ENCODE peak calls at places on chromosomes 1 and 21, in eight cellular contexts. One of them, this sample, is unnamed.
A peak's percentile ranks its signal among the peaks of the same experiment; 100 is the strongest.

GRCh38 chr1:55428944-55429931 is 214.1 kb upstream of the USP24 start:
- DNase-seq in T-helper 1 cell: no peak
- DNase-seq in MCF 10A: peak; percentile 92
- DNase-seq in Right ventricle myocardium superior: no peak
- DNase-seq in iPS-NIHi11: peak; percentile 49
- DNase-seq in activated CD4-positive, alpha-beta T cell treated with anti-CD3 and anti-CD28 coated beads, Interleukin-2, amount 10 ng/mL, durations not matched to agents 7 days and 5 days: no peak
- DNase-seq in stimulated activated naive CD8-positive, alpha-beta T cell treated with anti-CD3 and anti-CD28 coated beads, Interleukin-15, Interleukin-2, amounts not matched to agents 100 U/mL and 50 U/mL, for 24 hours: no peak
- DNase-seq in hippocampal formation: no peak
- DNase-seq in this sample: peak; percentile 99

GRCh38 chr1:93980881-93981280 is 71.7 kb upstream of the GCLM start:
- DNase-seq in stimulated activated naive CD8-positive, alpha-beta T cell treated with anti-CD3 and anti-CD28 coated beads, Interleukin-15, Interleukin-2, amounts not matched to agents 100 U/mL and 50 U/mL, for 24 hours: no peak
- DNase-seq in iPS-NIHi11: no peak
- DNase-seq in MCF 10A: no peak
- DNase-seq in Right ventricle myocardium superior: no peak
- DNase-seq in activated CD4-positive, alpha-beta T cell treated with anti-CD3 and anti-CD28 coated beads, Interleukin-2, amount 10 ng/mL, durations not matched to agents 7 days and 5 days: no peak
- DNase-seq in T-helper 1 cell: no peak
- DNase-seq in hippocampal formation: no peak
- DNase-seq in this sample: peak; percentile 44

GRCh38 chr1:183580281-183580682 is 10.0 kb downstream of the NCF2 start:
- DNase-seq in T-helper 1 cell: no peak
- DNase-seq in iPS-NIHi11: peak; percentile 75
- DNase-seq in stimulated activated naive CD8-positive, alpha-beta T cell treated with anti-CD3 and anti-CD28 coated beads, Interleukin-15, Interleukin-2, amounts not matched to agents 100 U/mL and 50 U/mL, for 24 hours: peak; percentile 13
- DNase-seq in Right ventricle myocardium superior: no peak
- DNase-seq in MCF 10A: peak; percentile 50
- DNase-seq in hippocampal formation: peak; percentile 18
- DNase-seq in activated CD4-positive, alpha-beta T cell treated with anti-CD3 and anti-CD28 coated beads, Interleukin-2, amount 10 ng/mL, durations not matched to agents 7 days and 5 days: peak; percentile 33
- DNase-seq in this sample: no peak

GRCh38 chr1:203148127-203148526 is 20.6 kb downstream of the ADORA1 start:
- DNase-seq in MCF 10A: peak; percentile 68
- DNase-seq in stimulated activated naive CD8-positive, alpha-beta T cell treated with anti-CD3 and anti-CD28 coated beads, Interleukin-15, Interleukin-2, amounts not matched to agents 100 U/mL and 50 U/mL, for 24 hours: no peak
- DNase-seq in iPS-NIHi11: peak; percentile 65
- DNase-seq in hippocampal formation: no peak
- DNase-seq in activated CD4-positive, alpha-beta T cell treated with anti-CD3 and anti-CD28 coated beads, Interleukin-2, amount 10 ng/mL, durations not matched to agents 7 days and 5 days: no peak
- DNase-seq in T-helper 1 cell: no peak
- DNase-seq in Right ventricle myocardium superior: no peak
- DNase-seq in this sample: no peak

GRCh38 chr1:45456531-45456930 is 34.4 kb downstream of the TESK2 start:
- DNase-seq in hippocampal formation: no peak
- DNase-seq in activated CD4-positive, alpha-beta T cell treated with anti-CD3 and anti-CD28 coated beads, Interleukin-2, amount 10 ng/mL, durations not matched to agents 7 days and 5 days: no peak
- DNase-seq in iPS-NIHi11: no peak
- DNase-seq in Right ventricle myocardium superior: no peak
- DNase-seq in MCF 10A: no peak
- DNase-seq in stimulated activated naive CD8-positive, alpha-beta T cell treated with anti-CD3 and anti-CD28 coated beads, Interleukin-15, Interleukin-2, amounts not matched to agents 100 U/mL and 50 U/mL, for 24 hours: no peak
- DNase-seq in T-helper 1 cell: no peak
- DNase-seq in this sample: peak; percentile 16

GRCh38 chr1:169371400-169371799 is 3.4 kb downstream of the BLZF1 start:
- DNase-seq in MCF 10A: no peak
- DNase-seq in iPS-NIHi11: no peak
- DNase-seq in Right ventricle myocardium superior: no peak
- DNase-seq in stimulated activated naive CD8-positive, alpha-beta T cell treated with anti-CD3 and anti-CD28 coated beads, Interleukin-15, Interleukin-2, amounts not matched to agents 100 U/mL and 50 U/mL, for 24 hours: no peak
- DNase-seq in hippocampal formation: no peak
- DNase-seq in T-helper 1 cell: no peak
- DNase-seq in activated CD4-positive, alpha-beta T cell treated with anti-CD3 and anti-CD28 coated beads, Interleukin-2, amount 10 ng/mL, durations not matched to agents 7 days and 5 days: peak; percentile 37
- DNase-seq in this sample: no peak

GRCh38 chr1:172970186-172970585 is 80.6 kb downstream of the TNFSF18 start:
- DNase-seq in iPS-NIHi11: no peak
- DNase-seq in stimulated activated naive CD8-positive, alpha-beta T cell treated with anti-CD3 and anti-CD28 coated beads, Interleukin-15, Interleukin-2, amounts not matched to agents 100 U/mL and 50 U/mL, for 24 hours: no peak
- DNase-seq in activated CD4-positive, alpha-beta T cell treated with anti-CD3 and anti-CD28 coated beads, Interleukin-2, amount 10 ng/mL, durations not matched to agents 7 days and 5 days: no peak
- DNase-seq in MCF 10A: peak; percentile 71
- DNase-seq in hippocampal formation: no peak
- DNase-seq in T-helper 1 cell: no peak
- DNase-seq in Right ventricle myocardium superior: no peak
- DNase-seq in this sample: peak; percentile 66

GRCh38 chr1:236089046-236089773 is 24.3 kb upstream of the NID1 start:
- DNase-seq in stimulated activated naive CD8-positive, alpha-beta T cell treated with anti-CD3 and anti-CD28 coated beads, Interleukin-15, Interleukin-2, amounts not matched to agents 100 U/mL and 50 U/mL, for 24 hours: no peak
- DNase-seq in Right ventricle myocardium superior: no peak
- DNase-seq in MCF 10A: peak; percentile 44
- DNase-seq in hippocampal formation: no peak
- DNase-seq in activated CD4-positive, alpha-beta T cell treated with anti-CD3 and anti-CD28 coated beads, Interleukin-2, amount 10 ng/mL, durations not matched to agents 7 days and 5 days: no peak
- DNase-seq in iPS-NIHi11: no peak
- DNase-seq in T-helper 1 cell: no peak
- DNase-seq in this sample: peak; percentile 94

GRCh38 chr1:17653728-17654351 is 101.3 kb upstream of the ACTL8 start:
- DNase-seq in MCF 10A: peak; percentile 56
- DNase-seq in stimulated activated naive CD8-positive, alpha-beta T cell treated with anti-CD3 and anti-CD28 coated beads, Interleukin-15, Interleukin-2, amounts not matched to agents 100 U/mL and 50 U/mL, for 24 hours: peak; percentile 39
- DNase-seq in activated CD4-positive, alpha-beta T cell treated with anti-CD3 and anti-CD28 coated beads, Interleukin-2, amount 10 ng/mL, durations not matched to agents 7 days and 5 days: peak; percentile 13
- DNase-seq in iPS-NIHi11: peak; percentile 88
- DNase-seq in hippocampal formation: peak; percentile 52
- DNase-seq in T-helper 1 cell: no peak
- DNase-seq in Right ventricle myocardium superior: peak; percentile 61
- DNase-seq in this sample: peak; percentile 41

GRCh38 chr1:27646676-27647075 is 11.7 kb upstream of the FGR start:
- DNase-seq in iPS-NIHi11: no peak
- DNase-seq in stimulated activated naive CD8-positive, alpha-beta T cell treated with anti-CD3 and anti-CD28 coated beads, Interleukin-15, Interleukin-2, amounts not matched to agents 100 U/mL and 50 U/mL, for 24 hours: no peak
- DNase-seq in Right ventricle myocardium superior: peak; percentile 46
- DNase-seq in activated CD4-positive, alpha-beta T cell treated with anti-CD3 and anti-CD28 coated beads, Interleukin-2, amount 10 ng/mL, durations not matched to agents 7 days and 5 days: no peak
- DNase-seq in T-helper 1 cell: no peak
- DNase-seq in MCF 10A: peak; percentile 37
- DNase-seq in hippocampal formation: no peak
- DNase-seq in this sample: no peak

GRCh38 chr1:199151634-199152429 is 513.0 kb downstream of the PTPRC start:
- DNase-seq in stimulated activated naive CD8-positive, alpha-beta T cell treated with anti-CD3 and anti-CD28 coated beads, Interleukin-15, Interleukin-2, amounts not matched to agents 100 U/mL and 50 U/mL, for 24 hours: no peak
- DNase-seq in iPS-NIHi11: no peak
- DNase-seq in activated CD4-positive, alpha-beta T cell treated with anti-CD3 and anti-CD28 coated beads, Interleukin-2, amount 10 ng/mL, durations not matched to agents 7 days and 5 days: no peak
- DNase-seq in MCF 10A: no peak
- DNase-seq in Right ventricle myocardium superior: no peak
- DNase-seq in T-helper 1 cell: no peak
- DNase-seq in hippocampal formation: no peak
- DNase-seq in this sample: no peak

GRCh38 chr1:110484801-110485200 is 33.9 kb downstream of the PROK1 start:
- DNase-seq in Right ventricle myocardium superior: no peak
- DNase-seq in stimulated activated naive CD8-positive, alpha-beta T cell treated with anti-CD3 and anti-CD28 coated beads, Interleukin-15, Interleukin-2, amounts not matched to agents 100 U/mL and 50 U/mL, for 24 hours: no peak
- DNase-seq in hippocampal formation: no peak
- DNase-seq in MCF 10A: no peak
- DNase-seq in T-helper 1 cell: no peak
- DNase-seq in activated CD4-positive, alpha-beta T cell treated with anti-CD3 and anti-CD28 coated beads, Interleukin-2, amount 10 ng/mL, durations not matched to agents 7 days and 5 days: no peak
- DNase-seq in iPS-NIHi11: no peak
- DNase-seq in this sample: no peak

GRCh38 chr1:240491156-240491555 is 120.8 kb downstream of the GREM2 start:
- DNase-seq in MCF 10A: peak; percentile 58
- DNase-seq in activated CD4-positive, alpha-beta T cell treated with anti-CD3 and anti-CD28 coated beads, Interleukin-2, amount 10 ng/mL, durations not matched to agents 7 days and 5 days: no peak
- DNase-seq in Right ventricle myocardium superior: no peak
- DNase-seq in T-helper 1 cell: no peak
- DNase-seq in stimulated activated naive CD8-positive, alpha-beta T cell treated with anti-CD3 and anti-CD28 coated beads, Interleukin-15, Interleukin-2, amounts not matched to agents 100 U/mL and 50 U/mL, for 24 hours: no peak
- DNase-seq in iPS-NIHi11: no peak
- DNase-seq in hippocampal formation: no peak
- DNase-seq in this sample: peak; percentile 88

GRCh38 chr1:7433896-7434295 is 337.2 kb upstream of the VAMP3 start:
- DNase-seq in MCF 10A: no peak
- DNase-seq in iPS-NIHi11: no peak
- DNase-seq in hippocampal formation: no peak
- DNase-seq in T-helper 1 cell: no peak
- DNase-seq in activated CD4-positive, alpha-beta T cell treated with anti-CD3 and anti-CD28 coated beads, Interleukin-2, amount 10 ng/mL, durations not matched to agents 7 days and 5 days: no peak
- DNase-seq in stimulated activated naive CD8-positive, alpha-beta T cell treated with anti-CD3 and anti-CD28 coated beads, Interleukin-15, Interleukin-2, amounts not matched to agents 100 U/mL and 50 U/mL, for 24 hours: no peak
- DNase-seq in Right ventricle myocardium superior: peak; percentile 6
- DNase-seq in this sample: no peak

GRCh38 chr1:116987256-116987555 is 14.4 kb upstream of the CD101 start:
- DNase-seq in Right ventricle myocardium superior: peak; percentile 47
- DNase-seq in hippocampal formation: no peak
- DNase-seq in MCF 10A: no peak
- DNase-seq in stimulated activated naive CD8-positive, alpha-beta T cell treated with anti-CD3 and anti-CD28 coated beads, Interleukin-15, Interleukin-2, amounts not matched to agents 100 U/mL and 50 U/mL, for 24 hours: peak; percentile 65
- DNase-seq in iPS-NIHi11: no peak
- DNase-seq in T-helper 1 cell: peak; percentile 33
- DNase-seq in activated CD4-positive, alpha-beta T cell treated with anti-CD3 and anti-CD28 coated beads, Interleukin-2, amount 10 ng/mL, durations not matched to agents 7 days and 5 days: peak; percentile 74
- DNase-seq in this sample: no peak

GRCh38 chr1:91643431-91643830 is 142.8 kb downstream of the CDC7 start:
- DNase-seq in hippocampal formation: no peak
- DNase-seq in Right ventricle myocardium superior: no peak
- DNase-seq in iPS-NIHi11: no peak
- DNase-seq in activated CD4-positive, alpha-beta T cell treated with anti-CD3 and anti-CD28 coated beads, Interleukin-2, amount 10 ng/mL, durations not matched to agents 7 days and 5 days: no peak
- DNase-seq in MCF 10A: no peak
- DNase-seq in T-helper 1 cell: no peak
- DNase-seq in stimulated activated naive CD8-positive, alpha-beta T cell treated with anti-CD3 and anti-CD28 coated beads, Interleukin-15, Interleukin-2, amounts not matched to agents 100 U/mL and 50 U/mL, for 24 hours: no peak
- DNase-seq in this sample: no peak

GRCh38 chr1:224503161-224504118 is 68.8 kb upstream of the WDR26 start:
- DNase-seq in T-helper 1 cell: no peak
- DNase-seq in stimulated activated naive CD8-positive, alpha-beta T cell treated with anti-CD3 and anti-CD28 coated beads, Interleukin-15, Interleukin-2, amounts not matched to agents 100 U/mL and 50 U/mL, for 24 hours: peak; percentile 45
- DNase-seq in MCF 10A: peak; percentile 100
- DNase-seq in Right ventricle myocardium superior: peak; percentile 97
- DNase-seq in iPS-NIHi11: peak; percentile 81
- DNase-seq in hippocampal formation: peak; percentile 61
- DNase-seq in activated CD4-positive, alpha-beta T cell treated with anti-CD3 and anti-CD28 coated beads, Interleukin-2, amount 10 ng/mL, durations not matched to agents 7 days and 5 days: no peak
- DNase-seq in this sample: peak; percentile 70

GRCh38 chr1:201461193-201461657 is 7.8 kb downstream of the PHLDA3 start:
- DNase-seq in MCF 10A: peak; percentile 99
- DNase-seq in iPS-NIHi11: peak; percentile 39
- DNase-seq in activated CD4-positive, alpha-beta T cell treated with anti-CD3 and anti-CD28 coated beads, Interleukin-2, amount 10 ng/mL, durations not matched to agents 7 days and 5 days: no peak
- DNase-seq in T-helper 1 cell: no peak
- DNase-seq in hippocampal formation: no peak
- DNase-seq in stimulated activated naive CD8-positive, alpha-beta T cell treated with anti-CD3 and anti-CD28 coated beads, Interleukin-15, Interleukin-2, amounts not matched to agents 100 U/mL and 50 U/mL, for 24 hours: no peak
- DNase-seq in Right ventricle myocardium superior: no peak
- DNase-seq in this sample: peak; percentile 99

GRCh38 chr1:6464514-6464836 is 1.5 kb downstream of the TNFRSF25 start:
- DNase-seq in iPS-NIHi11: no peak
- DNase-seq in T-helper 1 cell: no peak
- DNase-seq in activated CD4-positive, alpha-beta T cell treated with anti-CD3 and anti-CD28 coated beads, Interleukin-2, amount 10 ng/mL, durations not matched to agents 7 days and 5 days: peak; percentile 42
- DNase-seq in hippocampal formation: no peak
- DNase-seq in Right ventricle myocardium superior: peak; percentile 85
- DNase-seq in stimulated activated naive CD8-positive, alpha-beta T cell treated with anti-CD3 and anti-CD28 coated beads, Interleukin-15, Interleukin-2, amounts not matched to agents 100 U/mL and 50 U/mL, for 24 hours: peak; percentile 62
- DNase-seq in MCF 10A: peak; percentile 41
- DNase-seq in this sample: no peak

GRCh38 chr1:203454986-203455471 is 20.6 kb upstream of the PRELP start:
- DNase-seq in iPS-NIHi11: no peak
- DNase-seq in stimulated activated naive CD8-positive, alpha-beta T cell treated with anti-CD3 and anti-CD28 coated beads, Interleukin-15, Interleukin-2, amounts not matched to agents 100 U/mL and 50 U/mL, for 24 hours: no peak
- DNase-seq in T-helper 1 cell: no peak
- DNase-seq in hippocampal formation: no peak
- DNase-seq in Right ventricle myocardium superior: no peak
- DNase-seq in MCF 10A: no peak
- DNase-seq in activated CD4-positive, alpha-beta T cell treated with anti-CD3 and anti-CD28 coated beads, Interleukin-2, amount 10 ng/mL, durations not matched to agents 7 days and 5 days: no peak
- DNase-seq in this sample: no peak

GRCh38 chr21:35219719-35220118 is 170.6 kb upstream of the RUNX1 start:
- DNase-seq in iPS-NIHi11: no peak
- DNase-seq in activated CD4-positive, alpha-beta T cell treated with anti-CD3 and anti-CD28 coated beads, Interleukin-2, amount 10 ng/mL, durations not matched to agents 7 days and 5 days: no peak
- DNase-seq in stimulated activated naive CD8-positive, alpha-beta T cell treated with anti-CD3 and anti-CD28 coated beads, Interleukin-15, Interleukin-2, amounts not matched to agents 100 U/mL and 50 U/mL, for 24 hours: no peak
- DNase-seq in Right ventricle myocardium superior: no peak
- DNase-seq in hippocampal formation: no peak
- DNase-seq in MCF 10A: no peak
- DNase-seq in T-helper 1 cell: no peak
- DNase-seq in this sample: no peak

GRCh38 chr1:55823521-55824296 is 608.5 kb upstream of the USP24 start:
- DNase-seq in Right ventricle myocardium superior: no peak
- DNase-seq in MCF 10A: no peak
- DNase-seq in stimulated activated naive CD8-positive, alpha-beta T cell treated with anti-CD3 and anti-CD28 coated beads, Interleukin-15, Interleukin-2, amounts not matched to agents 100 U/mL and 50 U/mL, for 24 hours: no peak
- DNase-seq in T-helper 1 cell: no peak
- DNase-seq in iPS-NIHi11: no peak
- DNase-seq in hippocampal formation: no peak
- DNase-seq in activated CD4-positive, alpha-beta T cell treated with anti-CD3 and anti-CD28 coated beads, Interleukin-2, amount 10 ng/mL, durations not matched to agents 7 days and 5 days: no peak
- DNase-seq in this sample: peak; percentile 35

GRCh38 chr1:31880957-31881697 is 57.0 kb downstream of the PTP4A2 start:
- DNase-seq in Right ventricle myocardium superior: no peak
- DNase-seq in stimulated activated naive CD8-positive, alpha-beta T cell treated with anti-CD3 and anti-CD28 coated beads, Interleukin-15, Interleukin-2, amounts not matched to agents 100 U/mL and 50 U/mL, for 24 hours: no peak
- DNase-seq in hippocampal formation: no peak
- DNase-seq in MCF 10A: no peak
- DNase-seq in activated CD4-positive, alpha-beta T cell treated with anti-CD3 and anti-CD28 coated beads, Interleukin-2, amount 10 ng/mL, durations not matched to agents 7 days and 5 days: no peak
- DNase-seq in T-helper 1 cell: no peak
- DNase-seq in iPS-NIHi11: no peak
- DNase-seq in this sample: no peak

GRCh38 chr1:58780586-58781452 is 3.0 kb downstream of the JUN start:
- DNase-seq in activated CD4-positive, alpha-beta T cell treated with anti-CD3 and anti-CD28 coated beads, Interleukin-2, amount 10 ng/mL, durations not matched to agents 7 days and 5 days: no peak
- DNase-seq in stimulated activated naive CD8-positive, alpha-beta T cell treated with anti-CD3 and anti-CD28 coated beads, Interleukin-15, Interleukin-2, amounts not matched to agents 100 U/mL and 50 U/mL, for 24 hours: no peak
- DNase-seq in MCF 10A: no peak
- DNase-seq in iPS-NIHi11: no peak
- DNase-seq in T-helper 1 cell: peak; percentile 39
- DNase-seq in Right ventricle myocardium superior: no peak
- DNase-seq in hippocampal formation: no peak
- DNase-seq in this sample: peak; percentile 33

GRCh38 chr1:226816585-226816984 is 53.8 kb upstream of the PSEN2 start:
- DNase-seq in activated CD4-positive, alpha-beta T cell treated with anti-CD3 and anti-CD28 coated beads, Interleukin-2, amount 10 ng/mL, durations not matched to agents 7 days and 5 days: no peak
- DNase-seq in MCF 10A: no peak
- DNase-seq in stimulated activated naive CD8-positive, alpha-beta T cell treated with anti-CD3 and anti-CD28 coated beads, Interleukin-15, Interleukin-2, amounts not matched to agents 100 U/mL and 50 U/mL, for 24 hours: no peak
- DNase-seq in iPS-NIHi11: no peak
- DNase-seq in Right ventricle myocardium superior: no peak
- DNase-seq in hippocampal formation: no peak
- DNase-seq in T-helper 1 cell: no peak
- DNase-seq in this sample: peak; percentile 72

GRCh38 chr1:154962238-154962678 is 676 bp upstream of the PYGO2 start:
- DNase-seq in hippocampal formation: no peak
- DNase-seq in iPS-NIHi11: peak; percentile 46
- DNase-seq in Right ventricle myocardium superior: no peak
- DNase-seq in activated CD4-positive, alpha-beta T cell treated with anti-CD3 and anti-CD28 coated beads, Interleukin-2, amount 10 ng/mL, durations not matched to agents 7 days and 5 days: peak; percentile 33
- DNase-seq in T-helper 1 cell: no peak
- DNase-seq in stimulated activated naive CD8-positive, alpha-beta T cell treated with anti-CD3 and anti-CD28 coated beads, Interleukin-15, Interleukin-2, amounts not matched to agents 100 U/mL and 50 U/mL, for 24 hours: no peak
- DNase-seq in MCF 10A: peak; percentile 46
- DNase-seq in this sample: peak; percentile 29

GRCh38 chr1:44417351-44418021 is 12.4 kb downstream of the RNF220 start:
- DNase-seq in stimulated activated naive CD8-positive, alpha-beta T cell treated with anti-CD3 and anti-CD28 coated beads, Interleukin-15, Interleukin-2, amounts not matched to agents 100 U/mL and 50 U/mL, for 24 hours: peak; percentile 12
- DNase-seq in hippocampal formation: peak; percentile 77
- DNase-seq in MCF 10A: no peak
- DNase-seq in T-helper 1 cell: no peak
- DNase-seq in iPS-NIHi11: peak; percentile 86
- DNase-seq in activated CD4-positive, alpha-beta T cell treated with anti-CD3 and anti-CD28 coated beads, Interleukin-2, amount 10 ng/mL, durations not matched to agents 7 days and 5 days: no peak
- DNase-seq in Right ventricle myocardium superior: peak; percentile 66
- DNase-seq in this sample: no peak

GRCh38 chr1:94925561-94926364 is 1.1 kb downstream of the CNN3 start:
- DNase-seq in activated CD4-positive, alpha-beta T cell treated with anti-CD3 and anti-CD28 coated beads, Interleukin-2, amount 10 ng/mL, durations not matched to agents 7 days and 5 days: peak; percentile 12
- DNase-seq in stimulated activated naive CD8-positive, alpha-beta T cell treated with anti-CD3 and anti-CD28 coated beads, Interleukin-15, Interleukin-2, amounts not matched to agents 100 U/mL and 50 U/mL, for 24 hours: peak; percentile 18
- DNase-seq in Right ventricle myocardium superior: peak; percentile 76
- DNase-seq in iPS-NIHi11: peak; percentile 94
- DNase-seq in MCF 10A: peak; percentile 59
- DNase-seq in hippocampal formation: peak; percentile 74
- DNase-seq in T-helper 1 cell: no peak
- DNase-seq in this sample: peak; percentile 81

GRCh38 chr1:29648798-29649374 is 412.6 kb downstream of the PTPRU start:
- DNase-seq in iPS-NIHi11: no peak
- DNase-seq in stimulated activated naive CD8-positive, alpha-beta T cell treated with anti-CD3 and anti-CD28 coated beads, Interleukin-15, Interleukin-2, amounts not matched to agents 100 U/mL and 50 U/mL, for 24 hours: no peak
- DNase-seq in T-helper 1 cell: no peak
- DNase-seq in activated CD4-positive, alpha-beta T cell treated with anti-CD3 and anti-CD28 coated beads, Interleukin-2, amount 10 ng/mL, durations not matched to agents 7 days and 5 days: no peak
- DNase-seq in MCF 10A: no peak
- DNase-seq in Right ventricle myocardium superior: no peak
- DNase-seq in hippocampal formation: no peak
- DNase-seq in this sample: no peak

GRCh38 chr1:65389296-65389695 is 31.2 kb upstream of the LEPR start:
- DNase-seq in stimulated activated naive CD8-positive, alpha-beta T cell treated with anti-CD3 and anti-CD28 coated beads, Interleukin-15, Interleukin-2, amounts not matched to agents 100 U/mL and 50 U/mL, for 24 hours: no peak
- DNase-seq in iPS-NIHi11: no peak
- DNase-seq in Right ventricle myocardium superior: no peak
- DNase-seq in T-helper 1 cell: no peak
- DNase-seq in MCF 10A: peak; percentile 22
- DNase-seq in activated CD4-positive, alpha-beta T cell treated with anti-CD3 and anti-CD28 coated beads, Interleukin-2, amount 10 ng/mL, durations not matched to agents 7 days and 5 days: no peak
- DNase-seq in hippocampal formation: no peak
- DNase-seq in this sample: peak; percentile 3

GRCh38 chr1:205049479-205049878 is 6.5 kb downstream of the CNTN2 start:
- DNase-seq in MCF 10A: no peak
- DNase-seq in activated CD4-positive, alpha-beta T cell treated with anti-CD3 and anti-CD28 coated beads, Interleukin-2, amount 10 ng/mL, durations not matched to agents 7 days and 5 days: no peak
- DNase-seq in Right ventricle myocardium superior: no peak
- DNase-seq in stimulated activated naive CD8-positive, alpha-beta T cell treated with anti-CD3 and anti-CD28 coated beads, Interleukin-15, Interleukin-2, amounts not matched to agents 100 U/mL and 50 U/mL, for 24 hours: no peak
- DNase-seq in T-helper 1 cell: no peak
- DNase-seq in hippocampal formation: peak; percentile 63
- DNase-seq in iPS-NIHi11: no peak
- DNase-seq in this sample: no peak

GRCh38 chr1:245197121-245197520 is 42.3 kb downstream of the KIF26B start:
- DNase-seq in stimulated activated naive CD8-positive, alpha-beta T cell treated with anti-CD3 and anti-CD28 coated beads, Interleukin-15, Interleukin-2, amounts not matched to agents 100 U/mL and 50 U/mL, for 24 hours: no peak
- DNase-seq in iPS-NIHi11: no peak
- DNase-seq in activated CD4-positive, alpha-beta T cell treated with anti-CD3 and anti-CD28 coated beads, Interleukin-2, amount 10 ng/mL, durations not matched to agents 7 days and 5 days: no peak
- DNase-seq in hippocampal formation: no peak
- DNase-seq in Right ventricle myocardium superior: no peak
- DNase-seq in T-helper 1 cell: no peak
- DNase-seq in MCF 10A: no peak
- DNase-seq in this sample: no peak

This sample was measured in iris pigment epithelial cell.